ENCODE peak calls at places on chromosomes 11 and 22, in four cellular contexts. J is GM12878, V is HepG2, I is K562. L is an unnamed sample.

GRCh38 chr11:17508306-17508705 is 31.7 kb upstream of the ABCC8 start:
- DNase-seq in V (no peak), J (no peak), I (no peak), L (no peak)

GRCh38 chr11:75022289-75022688 is 33.6 kb downstream of the NEU3 start:
- DNase-seq in V (no peak), J (no peak), I (no peak), L (no peak)

GRCh38 chr22:31532060-31532459 is 35.7 kb downstream of the SFI1 start:
- DNase-seq in J (no peak), I (no peak), V (no peak), L (no peak)

GRCh38 chr11:78251083-78251699 is 62.5 kb downstream of the USP35 start:
- DNase-seq in V (peak; percentile 17), J (no peak), I (no peak), L (no peak)

GRCh38 chr11:34358666-34359547 is 1.1 kb upstream of the ABTB2 start:
- DNase-seq in J (peak; percentile 54), V (peak; percentile 83), I (peak; percentile 57), L (no peak)

GRCh38 chr22:40960137-40960536 is 9.0 kb downstream of the RBX1 start:
- DNase-seq in I (no peak), J (no peak), V (no peak), L (no peak)

GRCh38 chr22:35330258-35330861 is 30.7 kb downstream of the TOM1 start:
- DNase-seq in V (no peak), I (no peak), J (no peak), L (no peak)

GRCh38 chr11:68471360-68472340 is 11.1 kb downstream of the PPP6R3 start:
- DNase-seq in I (no peak), J (peak; percentile 32), V (no peak), L (peak; percentile 35)

GRCh38 chr22:28021998-28022660 is 103.1 kb upstream of the PITPNB start:
- DNase-seq in I (no peak), J (no peak), V (no peak), L (no peak)

GRCh38 chr22:23547818-23548500 is 32.1 kb downstream of the IGLL1 start:
- DNase-seq in V (no peak), I (no peak), J (no peak), L (no peak)

GRCh38 chr22:37386441-37386840 is 40.8 kb downstream of the ELFN2 start:
- DNase-seq in J (no peak), V (no peak), I (peak; percentile 30), L (no peak)

GRCh38 chr11:31045335-31045734 is 324.2 kb downstream of the DCDC1 start:
- DNase-seq in J (no peak), V (peak; percentile 27), I (no peak), L (no peak)

GRCh38 chr22:50444663-50445062 is 30.2 kb downstream of the SBF1 start:
- DNase-seq in J (no peak), I (no peak), V (no peak), L (no peak)

GRCh38 chr22:31160328-31160978 is 471 bp downstream of the RNF185 start:
- DNase-seq in I (peak; percentile 17), V (no peak), J (no peak), L (peak; percentile 63)

GRCh38 chr11:114087028-114087427 is 27.5 kb downstream of the ZBTB16 start:
- DNase-seq in J (no peak), I (no peak), V (no peak), L (no peak)

GRCh38 chr22:35446365-35446764 is 46.4 kb downstream of the MCM5 start:
- DNase-seq in J (no peak), I (no peak), V (no peak), L (no peak)

GRCh38 chr11:105177658-105178057 is 38.1 kb upstream of the CARD18 start:
- DNase-seq in J (no peak), I (no peak), V (no peak), L (no peak)

GRCh38 chr11:120130991-120131760 is 6.7 kb downstream of the TRIM29 start:
- DNase-seq in I (no peak), J (no peak), V (no peak), L (peak; percentile 32)

GRCh38 chr11:86162257-86162656 is 82.3 kb upstream of the EED start:
- DNase-seq in V (no peak), I (peak; percentile 50), J (no peak), L (no peak)

GRCh38 chr11:128956401-128957203 is 13.9 kb upstream of the TP53AIP1 start:
- DNase-seq in J (peak; percentile 45), I (peak; percentile 50), V (peak; percentile 74), L (no peak)

GRCh38 chr22:28395920-28396447 is 283.7 kb downstream of the TTC28 start:
- DNase-seq in I (no peak), J (no peak), V (peak; percentile 77), L (no peak)

GRCh38 chr11:37946155-37946766 is 1348.2 kb upstream of the RAG2 start:
- DNase-seq in I (peak; percentile 13), V (peak; percentile 18), J (peak; percentile 7), L (peak; percentile 75)

GRCh38 chr11:73359930-73360742 is 16.1 kb upstream of the RELT start:
- DNase-seq in V (peak; percentile 29), I (peak; percentile 55), J (no peak), L (no peak)

GRCh38 chr11:102761646-102762238 is 18.7 kb downstream of the MMP10 start:
- DNase-seq in I (no peak), V (no peak), J (no peak), L (no peak)

GRCh38 chr22:44185237-44186120 is 4.8 kb downstream of the PARVG start:
- DNase-seq in J (no peak), V (no peak), I (no peak), L (no peak)

GRCh38 chr11:75554258-75555022 is 7.6 kb upstream of the SERPINH1 start:
- DNase-seq in V (peak; percentile 73), J (no peak), I (peak; percentile 75), L (peak; percentile 83)

GRCh38 chr22:43363580-43364435 is 20.6 kb upstream of the SCUBE1 start:
- DNase-seq in J (no peak), I (no peak), V (no peak), L (no peak)

GRCh38 chr22:45511847-45512261 is 9.2 kb downstream of the FBLN1 start:
- DNase-seq in I (no peak), J (no peak), V (no peak), L (no peak)

GRCh38 chr11:101759771-101760450 is 154.9 kb upstream of the CEP126 start:
- DNase-seq in J (no peak), I (no peak), V (peak; percentile 35), L (no peak)

GRCh38 chr11:79253280-79253679 is 187.6 kb downstream of the TENM4 start:
- DNase-seq in J (no peak), V (no peak), I (no peak), L (no peak)

GRCh38 chr11:77147668-77148321 is 19.7 kb downstream of the MYO7A start:
- DNase-seq in J (no peak), I (peak; percentile 92), V (no peak), L (peak; percentile 29)

GRCh38 chr11:114846040-114846791 is 167.9 kb downstream of the NXPE2 start:
- DNase-seq in J (no peak), V (no peak), I (no peak), L (no peak)

GRCh38 chr11:134497586-134497985 is 85.5 kb upstream of the B3GAT1 start:
- DNase-seq in I (no peak), J (no peak), V (no peak), L (no peak)

GRCh38 chr11:96054870-96055705 is 131.2 kb upstream of the MTMR2 start:
- DNase-seq in J (no peak), I (peak; percentile 29), V (peak; percentile 44), L (no peak)

GRCh38 chr11:118622376-118623290 is 15.2 kb downstream of the PHLDB1 start:
- DNase-seq in V (no peak), I (no peak), J (no peak), L (no peak)

GRCh38 chr11:13105237-13105844 is 96.2 kb downstream of the RASSF10 start:
- DNase-seq in I (peak; percentile 72), V (no peak), J (no peak), L (no peak)

GRCh38 chr22:24133187-24133965 is 47.9 kb upstream of the SUSD2 start:
- DNase-seq in J (no peak), V (no peak), I (no peak), L (no peak)

GRCh38 chr11:107427569-107428180 is 29.9 kb downstream of the CWF19L2 start:
- DNase-seq in I (no peak), J (no peak), V (peak; percentile 25), L (no peak)

GRCh38 chr11:119832536-119832935 is 103.5 kb upstream of the NECTIN1 start:
- DNase-seq in J (no peak), I (no peak), V (peak; percentile 11), L (no peak)

GRCh38 chr22:39956932-39957664 is 3.1 kb upstream of the TMA7B start:
- DNase-seq in J (peak; percentile 71), V (no peak), I (no peak), L (no peak)
- TF ChIP-seq CREB1 in J (no peak), V (no peak), I (no peak), L (no peak)

GRCh38 chr11:131904756-131905155 is 534.3 kb downstream of the NTM start:
- DNase-seq in J (no peak), I (no peak), V (no peak), L (peak; percentile 58)
- TF ChIP-seq SIN3A in J (no peak), I (no peak), V (no peak), L (no peak)

DNA sequence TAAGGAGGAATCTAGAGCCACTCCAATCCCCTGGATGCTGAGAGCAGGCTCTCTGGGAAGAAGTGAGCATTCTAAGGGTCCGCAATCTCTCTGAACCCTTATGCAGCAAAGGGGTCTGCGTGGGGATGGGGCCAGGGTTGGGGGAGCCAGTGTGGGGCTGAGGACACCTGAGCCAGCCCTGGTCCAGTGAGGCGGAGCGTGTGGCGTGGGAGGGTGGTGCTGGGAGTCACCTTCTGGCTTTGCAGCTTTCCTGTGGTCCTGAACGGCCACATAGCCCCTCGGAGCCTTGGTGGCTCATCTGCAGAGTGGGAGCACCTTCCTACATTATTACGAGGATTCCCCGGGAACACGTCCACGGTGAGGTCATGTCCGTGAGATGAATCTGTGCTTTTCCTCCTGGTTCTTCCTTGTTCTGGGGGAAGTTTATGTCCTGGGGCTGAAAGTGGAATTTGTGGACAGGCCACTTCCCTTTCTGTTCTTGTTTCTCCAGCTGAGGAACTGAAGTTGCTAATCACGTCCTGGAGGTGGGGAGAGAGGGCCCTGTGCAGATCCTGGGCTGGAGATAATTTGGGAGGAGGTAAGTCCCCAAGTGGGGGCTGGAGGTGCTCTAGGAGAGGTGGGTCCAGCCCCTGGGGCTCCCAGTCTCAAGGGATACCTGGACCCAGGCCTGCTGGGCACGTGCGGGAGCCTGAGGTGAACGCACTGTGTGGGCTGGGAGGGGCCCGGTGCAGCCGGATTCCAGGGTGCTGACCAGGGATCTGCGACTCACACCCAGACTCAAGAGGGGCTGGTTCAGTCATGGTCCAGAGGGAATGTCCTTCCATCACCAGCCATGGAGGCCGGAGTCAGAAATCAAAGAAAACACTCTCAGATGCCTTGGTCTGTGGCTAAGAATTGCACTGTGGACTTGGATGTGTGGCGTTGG is 6.1 kb downstream of the MRGPRE start:
- DNase-seq in V (no peak), I (no peak), J (no peak), L (no peak)
- TF ChIP-seq CREB1 in V (no peak), I (no peak), J (no peak), L (no peak)

DNA sequence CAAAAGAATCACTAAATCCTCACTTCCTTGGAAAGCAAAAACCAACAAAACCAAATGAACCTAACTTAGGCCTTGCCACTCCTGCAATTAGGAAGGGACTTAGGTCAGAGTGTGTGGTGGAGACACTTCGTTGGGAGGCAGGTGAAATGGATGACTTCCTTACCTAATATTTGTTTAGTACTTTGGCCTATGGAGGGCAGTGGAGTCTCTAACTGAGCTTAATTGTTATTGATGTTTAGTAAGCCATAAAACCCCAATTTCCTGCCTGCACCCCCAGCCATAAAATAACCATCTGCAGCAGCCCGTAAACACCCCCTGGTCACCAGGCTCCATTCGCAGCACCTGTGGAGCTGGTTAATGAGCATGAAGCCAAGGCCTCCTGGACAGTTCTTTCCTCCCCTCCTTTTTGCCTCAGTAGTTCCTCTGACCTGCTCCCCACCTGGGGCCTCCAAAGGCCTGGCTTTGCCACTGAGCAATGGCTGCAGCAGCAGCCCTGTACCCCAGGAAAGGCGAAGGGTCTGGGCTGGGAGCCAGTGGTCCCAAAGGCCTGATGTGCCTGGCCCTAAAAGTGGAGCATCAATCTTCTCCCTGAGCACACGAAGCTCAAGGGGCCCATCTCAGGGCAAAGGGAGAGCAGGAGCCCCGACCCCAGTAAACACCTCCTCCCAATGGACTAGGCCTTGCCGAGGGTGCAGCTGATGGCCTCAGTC is 15.6 kb upstream of the SYT13 start:
- DNase-seq in J (no peak), V (no peak), I (no peak), L (no peak)
- TF ChIP-seq SIN3A in J (no peak), V (no peak), I (no peak), L (no peak)